ENCODE peak calls at places on chromosome 2, in seven cellular contexts. One of them, this sample, is unnamed.

GRCh38 chr2:236211281-236211680 is 43.1 kb upstream of the GBX2 start:
- DNase-seq in H1: no peak
- DNase-seq in HCT116: no peak
- DNase-seq in GM12878: no peak
- DNase-seq in K562: no peak
- DNase-seq in SK-N-SH: no peak
- DNase-seq in HepG2: no peak
- DNase-seq in this sample: no peak

GRCh38 chr2:9179572-9180201 is 26.9 kb upstream of the ASAP2 start:
- DNase-seq in H1: no peak
- DNase-seq in HCT116: peak; percentile 83
- DNase-seq in GM12878: no peak
- DNase-seq in K562: no peak
- DNase-seq in SK-N-SH: no peak
- DNase-seq in HepG2: peak; percentile 78
- DNase-seq in this sample: no peak

GRCh38 chr2:15945909-15946705 is 5.8 kb downstream of the MYCN start:
- DNase-seq in H1: no peak
- DNase-seq in HCT116: no peak
- DNase-seq in GM12878: no peak
- DNase-seq in K562: no peak
- DNase-seq in SK-N-SH: no peak
- DNase-seq in HepG2: no peak
- DNase-seq in this sample: no peak

GRCh38 chr2:9782197-9782719 is 61.0 kb upstream of the TAF1B start:
- DNase-seq in H1: no peak
- DNase-seq in HCT116: no peak
- DNase-seq in GM12878: no peak
- DNase-seq in K562: no peak
- DNase-seq in SK-N-SH: no peak
- DNase-seq in HepG2: no peak
- DNase-seq in this sample: peak; percentile 33

GRCh38 chr2:128314348-128315121 is 4.1 kb downstream of the HS6ST1 start:
- DNase-seq in H1: no peak
- DNase-seq in HCT116: no peak
- DNase-seq in GM12878: no peak
- DNase-seq in K562: no peak
- DNase-seq in SK-N-SH: peak; percentile 10
- DNase-seq in HepG2: no peak
- DNase-seq in this sample: no peak

GRCh38 chr2:85777441-85777861 is 23.7 kb downstream of the ATOH8 start:
- DNase-seq in H1: no peak
- DNase-seq in HCT116: no peak
- DNase-seq in GM12878: no peak
- DNase-seq in K562: no peak
- DNase-seq in SK-N-SH: no peak
- DNase-seq in HepG2: peak; percentile 74
- DNase-seq in this sample: no peak

GRCh38 chr2:189092936-189093335 is 86.6 kb downstream of the COL5A2 start:
- DNase-seq in H1: no peak
- DNase-seq in HCT116: no peak
- DNase-seq in GM12878: no peak
- DNase-seq in K562: no peak
- DNase-seq in SK-N-SH: no peak
- DNase-seq in HepG2: no peak
- DNase-seq in this sample: no peak

GRCh38 chr2:96325038-96325883 is at the start of gene ITPRIPL1:
- DNase-seq in H1: no peak
- DNase-seq in HCT116: no peak
- DNase-seq in GM12878: no peak
- DNase-seq in K562: peak; percentile 56
- DNase-seq in SK-N-SH: peak; percentile 90
- DNase-seq in HepG2: peak; percentile 26
- DNase-seq in this sample: no peak

GRCh38 chr2:192243488-192243887 is 48.8 kb upstream of the TMEFF2 start:
- DNase-seq in H1: no peak
- DNase-seq in HCT116: no peak
- DNase-seq in GM12878: no peak
- DNase-seq in K562: no peak
- DNase-seq in SK-N-SH: no peak
- DNase-seq in HepG2: no peak
- DNase-seq in this sample: no peak

GRCh38 chr2:28780496-28780895 is 28.9 kb downstream of the PPP1CB start:
- DNase-seq in H1: no peak
- DNase-seq in HCT116: no peak
- DNase-seq in GM12878: no peak
- DNase-seq in K562: no peak
- DNase-seq in SK-N-SH: no peak
- DNase-seq in HepG2: no peak
- DNase-seq in this sample: no peak
- TF ChIP-seq JUND in H1: no peak
- TF ChIP-seq JUND in HCT116: no peak
- TF ChIP-seq JUND in GM12878: no peak
- TF ChIP-seq JUND in K562: no peak
- TF ChIP-seq JUND in SK-N-SH: no peak
- TF ChIP-seq JUND in HepG2: no peak
- TF ChIP-seq JUND in this sample: no peak

DNA sequence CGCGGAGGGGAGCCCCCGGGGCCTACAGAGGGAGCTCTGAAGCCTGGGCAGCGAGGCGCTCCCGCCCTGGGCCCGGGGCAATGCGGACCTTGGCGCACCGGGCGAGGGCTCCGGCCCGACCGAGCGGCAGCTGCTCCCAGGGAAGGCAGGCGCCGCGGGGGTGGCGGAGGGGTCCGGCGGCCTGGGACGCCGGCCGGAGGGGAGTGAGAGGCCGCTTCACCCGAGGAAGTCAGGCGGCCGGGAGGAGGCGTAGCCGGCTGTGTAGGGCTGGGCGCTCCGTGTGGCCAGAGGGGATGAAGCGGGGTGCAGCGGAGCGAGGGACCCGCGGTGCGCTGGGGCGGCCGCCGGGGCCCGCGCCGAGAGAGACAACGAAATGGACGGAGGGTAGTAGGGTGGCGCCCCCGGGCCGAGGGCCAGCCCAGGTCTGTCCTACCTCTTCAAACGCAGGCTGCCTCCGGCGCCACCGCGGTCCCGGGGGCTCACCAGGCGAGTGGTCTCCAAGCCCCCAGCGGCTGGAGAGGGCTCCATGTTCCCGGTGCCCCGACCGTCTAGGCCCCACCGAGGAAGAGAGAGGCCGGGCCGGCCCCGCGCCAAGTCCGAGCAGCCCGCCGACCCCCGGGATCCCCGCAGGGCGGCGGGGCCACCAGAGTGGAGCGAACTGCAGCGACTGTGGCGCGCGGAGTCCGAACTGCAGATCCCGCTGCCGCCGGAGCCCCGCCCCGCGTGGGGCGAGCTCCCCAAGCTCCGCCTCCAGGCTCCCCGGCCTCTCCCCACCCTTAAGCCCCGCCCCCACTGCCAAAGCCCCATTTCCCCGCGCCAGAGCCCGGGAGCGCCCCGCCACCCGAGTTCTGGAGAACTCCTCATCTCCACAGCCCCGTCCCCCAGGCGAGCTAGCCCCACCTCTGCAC is at the start of gene SLC30A3:
- DNase-seq in H1: no peak
- DNase-seq in HCT116: peak; percentile 44
- DNase-seq in GM12878: no peak
- DNase-seq in K562: peak; percentile 99
- DNase-seq in SK-N-SH: peak; percentile 97
- DNase-seq in HepG2: no peak
- DNase-seq in this sample: peak; percentile 94
- TF ChIP-seq JUND in H1: no peak
- TF ChIP-seq JUND in HCT116: no peak
- TF ChIP-seq JUND in GM12878: no peak
- TF ChIP-seq JUND in K562: no peak
- TF ChIP-seq JUND in SK-N-SH: no peak
- TF ChIP-seq JUND in HepG2: no peak
- TF ChIP-seq JUND in this sample: no peak

GRCh38 chr2:196336715-196337617 is 165.6 kb upstream of the STK17B start:
- DNase-seq in H1: no peak
- DNase-seq in HCT116: no peak
- DNase-seq in GM12878: peak; percentile 12
- DNase-seq in K562: peak; percentile 31
- DNase-seq in SK-N-SH: peak; percentile 54
- DNase-seq in HepG2: peak; percentile 10
- DNase-seq in this sample: peak; percentile 27
- TF ChIP-seq JUND in H1: no peak
- TF ChIP-seq JUND in HCT116: no peak
- TF ChIP-seq JUND in GM12878: no peak
- TF ChIP-seq JUND in K562: no peak
- TF ChIP-seq JUND in SK-N-SH: no peak
- TF ChIP-seq JUND in HepG2: no peak
- TF ChIP-seq JUND in this sample: no peak

DNA sequence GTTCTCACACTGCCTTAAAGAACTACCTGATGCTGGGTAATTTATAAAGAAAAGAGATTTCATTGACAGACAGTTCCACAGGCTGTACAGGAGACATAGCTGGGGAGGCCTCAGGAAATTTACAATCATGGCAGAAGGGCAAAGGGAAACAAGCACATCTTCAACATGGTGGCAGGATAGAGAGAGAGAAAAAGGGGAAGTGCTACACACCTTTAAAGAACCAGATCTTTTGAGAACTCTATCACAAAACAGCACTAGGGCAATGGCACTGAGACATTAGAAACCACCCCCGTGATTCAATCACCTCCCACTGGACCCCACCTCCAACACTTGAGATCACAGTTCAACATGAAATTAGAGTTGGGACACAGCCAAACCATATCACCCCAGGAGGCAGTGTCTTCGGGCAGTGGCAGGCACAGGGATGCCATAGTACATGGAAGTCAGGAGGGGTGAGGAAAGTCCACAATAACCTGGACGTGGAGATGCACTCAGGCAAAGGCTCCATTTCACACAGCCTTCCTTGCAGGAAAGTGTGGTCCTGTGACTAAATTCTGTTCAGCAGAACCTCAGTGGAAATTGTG is 120.4 kb upstream of the SERPINE2 start:
- DNase-seq in H1: no peak
- DNase-seq in HCT116: no peak
- DNase-seq in GM12878: no peak
- DNase-seq in K562: no peak
- DNase-seq in SK-N-SH: no peak
- DNase-seq in HepG2: no peak
- DNase-seq in this sample: no peak
- TF ChIP-seq JUND in H1: no peak
- TF ChIP-seq JUND in HCT116: no peak
- TF ChIP-seq JUND in GM12878: no peak
- TF ChIP-seq JUND in K562: no peak
- TF ChIP-seq JUND in SK-N-SH: no peak
- TF ChIP-seq JUND in HepG2: no peak
- TF ChIP-seq JUND in this sample: no peak

GRCh38 chr2:170986566-170987258 is 57.7 kb downstream of the GORASP2 start:
- DNase-seq in H1: no peak
- DNase-seq in HCT116: no peak
- DNase-seq in GM12878: no peak
- DNase-seq in K562: no peak
- DNase-seq in SK-N-SH: no peak
- DNase-seq in HepG2: no peak
- DNase-seq in this sample: no peak
- TF ChIP-seq JUND in H1: no peak
- TF ChIP-seq JUND in HCT116: no peak
- TF ChIP-seq JUND in GM12878: no peak
- TF ChIP-seq JUND in K562: no peak
- TF ChIP-seq JUND in SK-N-SH: no peak
- TF ChIP-seq JUND in HepG2: no peak
- TF ChIP-seq JUND in this sample: no peak

This sample was measured in T47D.